ENCODE peak calls at places on chromosomes 6 and 20, in five cellular contexts. I is stomach, W is upper lobe of left lung, C is H1, O is tibial nerve. Q is an unnamed sample.

GRCh38 chr6:165308926-165309731 is at the start of gene C6orf118:
- DNase-seq in C (peak; percentile 73), W (peak; percentile 85), O (no peak), I (no peak), Q (no peak)

GRCh38 chr20:63977392-63978276 is 1.8 kb downstream of the SAMD10 start:
- DNase-seq in C (no peak), I (no peak), O (no peak), W (peak; percentile 76), Q (no peak)

GRCh38 chr20:36309643-36310042 is 3.5 kb downstream of the DLGAP4 start:
- DNase-seq in W (no peak), I (no peak), O (no peak), C (no peak), Q (no peak)

GRCh38 chr6:127077886-127078285 is 40.6 kb upstream of the RSPO3 start:
- DNase-seq in W (no peak), C (no peak), O (no peak), I (no peak), Q (no peak)

GRCh38 chr20:47995661-47996060 is 210.4 kb upstream of the SULF2 start:
- DNase-seq in C (no peak), W (no peak), O (no peak), I (no peak), Q (no peak)

GRCh38 chr6:66605971-66606370 is 898.9 kb upstream of the EYS start:
- DNase-seq in I (no peak), W (no peak), C (no peak), O (no peak), Q (no peak)

GRCh38 chr6:29661071-29661470 is 4.2 kb downstream of the MOG start:
- DNase-seq in W (no peak), O (no peak), C (no peak), I (no peak), Q (no peak)

GRCh38 chr6:105038259-105038658 is 81.4 kb downstream of the LIN28B start:
- DNase-seq in C (no peak), O (no peak), W (no peak), I (no peak), Q (no peak)

GRCh38 chr6:44009425-44010321 is 117.6 kb downstream of the MRPL14 start:
- DNase-seq in C (no peak), W (no peak), O (no peak), I (peak; percentile 63), Q (no peak)

GRCh38 chr20:48804300-48804980 is 23.4 kb downstream of the PREX1 start:
- DNase-seq in C (no peak), W (no peak), O (no peak), I (no peak), Q (no peak)

GRCh38 chr6:73632346-73632745 is 21.4 kb downstream of the SLC17A5 start:
- DNase-seq in W (no peak), I (no peak), O (no peak), C (no peak), Q (no peak)

GRCh38 chr6:118562959-118563358 is 14.9 kb downstream of the PLN start:
- DNase-seq in W (no peak), O (no peak), I (no peak), C (no peak), Q (no peak)

GRCh38 chr6:43992783-43993505 is 134.3 kb downstream of the MRPL14 start:
- DNase-seq in W (no peak), O (no peak), C (no peak), I (peak; percentile 83), Q (no peak)

GRCh38 chr6:36171573-36171972 is 25.0 kb upstream of the BRPF3 start:
- DNase-seq in C (no peak), W (no peak), I (no peak), O (no peak), Q (no peak)

GRCh38 chr20:19368351-19368750 is 155.9 kb downstream of the SLC24A3 start:
- DNase-seq in C (no peak), W (no peak), O (no peak), I (no peak), Q (no peak)

GRCh38 chr6:53250761-53251672 is 97.7 kb downstream of the ELOVL5 start:
- DNase-seq in C (no peak), O (no peak), W (no peak), I (no peak), Q (no peak)

GRCh38 chr6:27867051-27867940 is 44.9 kb downstream of the OR2B2 start:
- DNase-seq in I (peak; percentile 82), W (peak; percentile 91), O (no peak), C (no peak), Q (peak; percentile 74)

GRCh38 chr6:110493253-110493800 is 16.9 kb upstream of the SLC22A16 start:
- DNase-seq in C (no peak), O (no peak), I (no peak), W (no peak), Q (no peak)

GRCh38 chr6:157853902-157854481 is 30.9 kb downstream of the SNX9 start:
- DNase-seq in W (no peak), O (no peak), C (no peak), I (no peak), Q (no peak)

GRCh38 chr20:297925-298754 is 770 bp downstream of the ZCCHC3 start:
- DNase-seq in W (peak; percentile 90), O (no peak), C (no peak), I (peak; percentile 66), Q (peak; percentile 88)

GRCh38 chr6:6806793-6807518 is 218.4 kb downstream of the LY86 start:
- DNase-seq in I (peak; percentile 41), C (no peak), W (no peak), O (peak; percentile 34), Q (no peak)

GRCh38 chr20:6562111-6562510 is 205.4 kb upstream of the BMP2 start:
- DNase-seq in O (no peak), C (no peak), W (no peak), I (no peak), Q (no peak)

GRCh38 chr6:148138478-148138877 is 204.2 kb upstream of the SASH1 start:
- DNase-seq in C (no peak), W (no peak), O (no peak), I (no peak), Q (no peak)

GRCh38 chr6:158654498-158654897 is 4.6 kb downstream of the SYTL3 start:
- DNase-seq in C (no peak), W (no peak), I (peak; percentile 53), O (no peak), Q (no peak)

GRCh38 chr6:131687022-131687421 is 14.2 kb downstream of the OR2A4 start:
- DNase-seq in W (no peak), I (no peak), O (no peak), C (no peak), Q (no peak)

GRCh38 chr6:14877758-14878157 is 368.1 kb upstream of the JARID2 start:
- DNase-seq in C (no peak), W (no peak), O (no peak), I (no peak), Q (no peak)
- H3K4me1 ChIP-seq in C (no peaks in the 10 kb centered on the region), W (peaks cover 10% of the 10 kb centered on the region), O (peaks cover 60% of the 10 kb centered on the region), I (no peaks in the 10 kb centered on the region), Q (peaks cover 24% of the 10 kb centered on the region)

GRCh38 chr6:33677689-33678088 is 33.8 kb downstream of the UQCC2 start:
- DNase-seq in W (no peak), O (no peak), I (no peak), C (no peak), Q (no peak)

GRCh38 chr6:33677153-33677660 is 34.3 kb downstream of the UQCC2 start:
- DNase-seq in I (no peak), C (no peak), W (no peak), O (no peak), Q (no peak)

GRCh38 chr6:33676416-33677152 is 34.9 kb downstream of the UQCC2 start:
- DNase-seq in O (no peak), I (no peak), W (peak; percentile 53), C (no peak), Q (no peak)

GRCh38 chr6:33673847-33674246 is 37.7 kb downstream of the UQCC2 start:
- DNase-seq in C (no peak), O (no peak), W (no peak), I (no peak), Q (no peak)

GRCh38 chr6:33675968-33676367 is 35.5 kb downstream of the UQCC2 start:
- DNase-seq in I (no peak), C (no peak), W (no peak), O (no peak), Q (no peak)
- TF ChIP-seq EP300 in I (no peak), C (no peak), W (no peak), O (no peak), Q (no peak)

GRCh38 chr6:166341915-166342292 is 441 bp downstream of the SFT2D1 start:
- DNase-seq in C (no peak), W (no peak), I (no peak), O (no peak), Q (no peak)

GRCh38 chr6:166341464-166341863 is 881 bp downstream of the SFT2D1 start:
- DNase-seq in C (no peak), W (no peak), I (no peak), O (no peak), Q (no peak)

GRCh38 chr6:166343157-166343502 is 785 bp upstream of the SFT2D1 start:
- DNase-seq in C (no peak), W (no peak), O (no peak), I (no peak), Q (no peak)

GRCh38 chr6:166344240-166344639 is 1.9 kb upstream of the SFT2D1 start:
- DNase-seq in I (no peak), O (no peak), W (no peak), C (no peak), Q (no peak)

DNA sequence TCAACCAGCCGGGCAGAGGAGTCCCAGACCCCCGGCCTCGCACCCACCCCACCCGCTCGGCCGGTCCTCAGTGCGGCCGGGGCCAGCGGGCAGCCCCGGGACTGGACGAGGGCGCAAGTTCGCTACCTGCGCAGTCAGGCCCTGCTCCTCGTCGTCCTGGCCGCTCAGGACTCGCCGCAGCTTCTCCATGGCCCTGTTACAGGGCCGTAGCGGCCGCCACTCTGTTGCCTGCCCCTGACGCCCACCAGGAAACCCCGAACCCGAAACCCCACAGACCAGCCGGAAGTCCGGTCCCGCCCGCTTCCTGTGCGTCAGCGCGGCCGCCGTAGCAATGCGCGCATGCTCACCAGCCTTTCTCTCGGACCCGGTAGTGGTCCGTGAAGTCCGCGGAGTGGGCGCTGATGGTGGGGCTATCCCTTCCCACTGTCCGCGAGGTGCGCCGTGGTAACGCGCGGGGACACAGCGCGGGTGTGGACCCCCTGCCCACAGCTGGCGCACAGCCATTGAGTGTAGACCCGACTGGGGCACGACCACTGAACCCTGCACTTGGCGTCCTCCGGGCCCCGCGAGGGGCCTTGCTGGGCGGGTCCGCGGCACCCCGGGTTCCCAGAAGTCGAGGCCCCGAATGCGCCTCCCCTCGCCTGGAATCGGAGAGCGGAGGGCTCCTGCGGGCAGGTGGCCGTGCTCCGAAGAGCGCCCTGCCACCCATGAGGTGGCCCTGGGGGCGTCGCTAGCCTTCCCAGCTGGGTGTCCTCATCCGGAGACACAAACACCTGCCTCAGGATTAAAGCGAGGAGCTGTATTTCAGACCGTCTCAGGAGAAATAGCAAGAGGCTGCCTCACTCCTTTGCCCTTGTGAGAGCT is at the start of gene SFT2D1:
- DNase-seq in O (peak; percentile 67), W (peak; percentile 97), C (no peak), I (peak; percentile 91), Q (peak; percentile 91)
- H3K4me1 ChIP-seq in O (peaks cover 47% of the 10 kb centered on the region), W (peaks cover 37% of the 10 kb centered on the region), C (no peaks in the 10 kb centered on the region), I (peaks cover 36% of the 10 kb centered on the region), Q (peaks cover 37% of the 10 kb centered on the region)

DNA sequence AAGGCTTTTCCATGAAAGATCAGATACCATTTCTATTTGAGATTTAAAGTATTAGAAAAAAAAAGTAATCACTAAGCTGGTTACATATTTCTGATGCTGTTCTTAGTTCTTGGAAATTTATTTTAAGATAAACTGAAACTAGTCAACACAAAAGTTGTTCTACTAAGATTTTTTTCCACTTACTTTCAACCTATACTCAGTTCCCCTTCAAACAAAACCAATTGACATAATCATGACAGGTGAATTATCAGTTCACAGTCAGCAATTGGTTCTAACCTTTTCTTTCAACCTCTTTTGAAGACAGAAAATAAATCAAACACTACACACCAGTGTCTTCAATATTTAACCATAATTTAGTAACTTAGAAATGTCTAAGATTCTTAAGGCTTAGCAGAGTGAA is 228.7 kb downstream of the KHDRBS2 start:
- DNase-seq in I (no peak), W (no peak), O (no peak), C (no peak), Q (no peak)
- TF ChIP-seq EP300 in I (no peak), W (no peak), O (no peak), C (no peak), Q (no peak)